ENCODE peak calls at places on chromosome 11, in four cellular contexts. T is AG04450; Z is stimulated activated CD4-positive, alpha-beta T cell treated with anti-CD3 and anti-CD28 coated beads, Interleukin-12 subunit alpha, Interleukin-12 subunit beta, amount 100 ng/mL, for 48 hours; M is SK-N-SH. F is an unnamed sample.

GRCh38 chr11:122754553-122755322 is 83.6 kb upstream of the CRTAM start:
- DNase-seq in Z (peak), M (no peak), T (no peak), F (no peak)

GRCh38 chr11:60786811-60787567 is 1.9 kb downstream of the MS4A10 start:
- DNase-seq in M (no peak), Z (no peak), T (peak), F (no peak)

GRCh38 chr11:105588001-105588400 is 21.9 kb upstream of the GRIA4 start:
- DNase-seq in T (peak), Z (no peak), M (no peak), F (no peak)

GRCh38 chr11:92048415-92048814 is 176.2 kb upstream of the FAT3 start:
- DNase-seq in T (no peak), M (no peak), Z (no peak), F (no peak)

GRCh38 chr11:126837581-126837980 is 163.0 kb downstream of the KIRREL3 start:
- DNase-seq in M (no peak), T (no peak), Z (no peak), F (no peak)

GRCh38 chr11:11036185-11037161 is 178.6 kb upstream of the ZBED5 start:
- DNase-seq in Z (peak), T (no peak), M (peak), F (no peak)

GRCh38 chr11:71066311-71066710 is 186.1 kb downstream of the SHANK2 start:
- DNase-seq in T (no peak), M (no peak), Z (no peak), F (no peak)

GRCh38 chr11:35639591-35640179 is 21.4 kb downstream of the FJX1 start:
- DNase-seq in T (no peak), M (no peak), Z (no peak), F (no peak)

GRCh38 chr11:19546325-19546724 is 166.3 kb upstream of the NAV2 start:
- DNase-seq in M (no peak), T (no peak), Z (no peak), F (no peak)

GRCh38 chr11:122248130-122248529 is 132.1 kb upstream of the BLID start:
- DNase-seq in T (no peak), Z (no peak), M (no peak), F (no peak)

GRCh38 chr11:74703211-74703610 is 28.0 kb downstream of the CHRDL2 start:
- DNase-seq in T (no peak), Z (no peak), M (no peak), F (no peak)

GRCh38 chr11:47714554-47715081 is 551 bp downstream of the AGBL2 start:
- DNase-seq in M (no peak), T (no peak), Z (peak), F (peak)

GRCh38 chr11:18802381-18803257 is 11.0 kb upstream of the PTPN5 start:
- DNase-seq in M (peak), T (peak), Z (peak), F (peak)

GRCh38 chr11:34169664-34170063 is 64.2 kb downstream of the NAT10 start:
- DNase-seq in M (no peak), Z (no peak), T (no peak), F (no peak)

GRCh38 chr11:75873417-75874148 is 58.6 kb downstream of the UVRAG start:
- DNase-seq in Z (no peak), T (no peak), M (no peak), F (no peak)

GRCh38 chr11:126332221-126332711 is 23.2 kb upstream of the ST3GAL4 start:
- DNase-seq in Z (no peak), M (peak), T (peak), F (no peak)

GRCh38 chr11:35812850-35813249 is 131.0 kb upstream of the LDLRAD3 start:
- DNase-seq in Z (no peak), T (no peak), M (no peak), F (no peak)

GRCh38 chr11:118211006-118211405 is 13.8 kb downstream of the JAML start:
- DNase-seq in Z (no peak), T (no peak), M (no peak), F (no peak)

GRCh38 chr11:8389034-8389996 is 125.6 kb upstream of the LMO1 start:
- DNase-seq in M (no peak), T (no peak), Z (no peak), F (no peak)

GRCh38 chr11:127625402-127625801 is 624.8 kb upstream of the KIRREL3 start:
- DNase-seq in M (no peak), T (no peak), Z (no peak), F (no peak)

GRCh38 chr11:73344191-73344607 is 32.0 kb upstream of the RELT start:
- DNase-seq in T (no peak), Z (no peak), M (peak), F (no peak)

GRCh38 chr11:78551066-78551465 is 23.6 kb downstream of the NARS2 start:
- DNase-seq in Z (no peak), M (no peak), T (no peak), F (no peak)

GRCh38 chr11:83819936-83820549 is 533.9 kb upstream of the CCDC90B start:
- DNase-seq in T (peak), M (peak), Z (no peak), F (no peak)

GRCh38 chr11:118878187-118878586 is 5.5 kb upstream of the CXCR5 start:
- DNase-seq in Z (no peak), M (no peak), T (no peak), F (no peak)

GRCh38 chr11:19768197-19768596 is 55.6 kb downstream of the NAV2 start:
- DNase-seq in T (no peak), Z (no peak), M (no peak), F (no peak)

GRCh38 chr11:71281901-71282300 is 29.5 kb upstream of the SHANK2 start:
- DNase-seq in Z (no peak), T (no peak), M (no peak), F (no peak)

GRCh38 chr11:59207988-59208432 is 4.7 kb downstream of the MPEG1 start:
- DNase-seq in M (peak), T (peak), Z (peak), F (no peak)

GRCh38 chr11:76321340-76321739 is 59.6 kb downstream of the THAP12 start:
- DNase-seq in M (no peak), T (no peak), Z (no peak), F (no peak)

GRCh38 chr11:66920978-66921784 is 37.0 kb downstream of the PC start:
- DNase-seq in Z (no peak), M (no peak), T (no peak), F (no peak)

GRCh38 chr11:69978841-69979614 is 99.1 kb upstream of the ANO1 start:
- DNase-seq in Z (no peak), M (no peak), T (no peak), F (no peak)

GRCh38 chr11:70090989-70091388 is 12.9 kb downstream of the ANO1 start:
- DNase-seq in T (no peak), M (no peak), Z (no peak), F (no peak)

GRCh38 chr11:111718436-111719325 is 47.5 kb downstream of the PPP2R1B start:
- DNase-seq in T (no peak), Z (no peak), M (no peak), F (no peak)

GRCh38 chr11:35992551-35992950 is 48.7 kb downstream of the LDLRAD3 start:
- DNase-seq in T (no peak), M (no peak), Z (no peak), F (no peak)

GRCh38 chr11:129278586-129279319 is 86.6 kb upstream of the ARHGAP32 start:
- DNase-seq in M (peak), Z (no peak), T (no peak), F (no peak)

GRCh38 chr11:33747969-33748368 is 11.7 kb upstream of the CD59 start:
- DNase-seq in Z (no peak), M (no peak), T (no peak), F (no peak)

GRCh38 chr11:130670200-130670599 is 221.8 kb downstream of the ADAMTS15 start:
- DNase-seq in T (no peak), M (no peak), Z (no peak), F (no peak)

GRCh38 chr11:19615503-19615902 is 97.1 kb upstream of the NAV2 start:
- DNase-seq in T (no peak), Z (no peak), M (no peak), F (no peak)